ENCODE peak calls at places on chromosomes 4 and X, in nine cellular contexts. One of them, this sample, is unnamed.

GRCh38 chr4:82213485-82214162 is 160.2 kb downstream of the HNRNPD start:
- DNase-seq in heart right ventricle: no peak
- DNase-seq in HT-29: no peak
- DNase-seq in iris pigment epithelial cell: no peak
- DNase-seq in activated CD4-positive, alpha-beta T cell treated with anti-CD3 and anti-CD28 coated beads, Interleukin-2, amount 50 U/mL, for 1 hour: no peak
- DNase-seq in glutamatergic neuron: no peak
- DNase-seq in lung: no peak
- DNase-seq in mammary epithelial cell: no peak
- DNase-seq in ELR: no peak
- DNase-seq in this sample: no peak

GRCh38 chrX:112053169-112053568 is 29.4 kb downstream of the TRPC5 start:
- DNase-seq in heart right ventricle: no peak
- DNase-seq in HT-29: no peak
- DNase-seq in iris pigment epithelial cell: no peak
- DNase-seq in activated CD4-positive, alpha-beta T cell treated with anti-CD3 and anti-CD28 coated beads, Interleukin-2, amount 50 U/mL, for 1 hour: no peak
- DNase-seq in glutamatergic neuron: no peak
- DNase-seq in lung: no peak
- DNase-seq in mammary epithelial cell: no peak
- DNase-seq in ELR: no peak
- DNase-seq in this sample: no peak

GRCh38 chr4:98467627-98468072 is 190.8 kb downstream of the TSPAN5 start:
- DNase-seq in heart right ventricle: peak; percentile 77
- DNase-seq in HT-29: peak; percentile 85
- DNase-seq in iris pigment epithelial cell: peak; percentile 96
- DNase-seq in activated CD4-positive, alpha-beta T cell treated with anti-CD3 and anti-CD28 coated beads, Interleukin-2, amount 50 U/mL, for 1 hour: peak; percentile 63
- DNase-seq in glutamatergic neuron: peak; percentile 65
- DNase-seq in lung: peak; percentile 78
- DNase-seq in mammary epithelial cell: peak; percentile 81
- DNase-seq in ELR: peak; percentile 94
- DNase-seq in this sample: peak; percentile 25

GRCh38 chr4:68489338-68489737 is 42.1 kb downstream of the TMPRSS11E start:
- DNase-seq in heart right ventricle: no peak
- DNase-seq in HT-29: no peak
- DNase-seq in iris pigment epithelial cell: no peak
- DNase-seq in activated CD4-positive, alpha-beta T cell treated with anti-CD3 and anti-CD28 coated beads, Interleukin-2, amount 50 U/mL, for 1 hour: no peak
- DNase-seq in glutamatergic neuron: no peak
- DNase-seq in lung: no peak
- DNase-seq in mammary epithelial cell: no peak
- DNase-seq in ELR: no peak
- DNase-seq in this sample: no peak

GRCh38 chrX:118973389-118974087 is 880 bp upstream of the LONRF3 start:
- DNase-seq in heart right ventricle: no peak
- DNase-seq in HT-29: no peak
- DNase-seq in iris pigment epithelial cell: no peak
- DNase-seq in activated CD4-positive, alpha-beta T cell treated with anti-CD3 and anti-CD28 coated beads, Interleukin-2, amount 50 U/mL, for 1 hour: no peak
- DNase-seq in glutamatergic neuron: peak; percentile 14
- DNase-seq in lung: no peak
- DNase-seq in mammary epithelial cell: no peak
- DNase-seq in ELR: peak; percentile 1
- DNase-seq in this sample: no peak

GRCh38 chr4:111641813-111642579 is 503.3 kb upstream of the FAM241A start:
- DNase-seq in heart right ventricle: peak; percentile 49
- DNase-seq in HT-29: peak; percentile 87
- DNase-seq in iris pigment epithelial cell: peak; percentile 96
- DNase-seq in activated CD4-positive, alpha-beta T cell treated with anti-CD3 and anti-CD28 coated beads, Interleukin-2, amount 50 U/mL, for 1 hour: no peak
- DNase-seq in glutamatergic neuron: peak; percentile 50
- DNase-seq in lung: peak; percentile 55
- DNase-seq in mammary epithelial cell: peak; percentile 68
- DNase-seq in ELR: peak; percentile 90
- DNase-seq in this sample: peak; percentile 55

GRCh38 chrX:74104356-74105065 is 199.5 kb upstream of the ZCCHC13 start:
- DNase-seq in heart right ventricle: no peak
- DNase-seq in HT-29: no peak
- DNase-seq in iris pigment epithelial cell: peak; percentile 16
- DNase-seq in activated CD4-positive, alpha-beta T cell treated with anti-CD3 and anti-CD28 coated beads, Interleukin-2, amount 50 U/mL, for 1 hour: no peak
- DNase-seq in glutamatergic neuron: no peak
- DNase-seq in lung: no peak
- DNase-seq in mammary epithelial cell: peak; percentile 89
- DNase-seq in ELR: peak; percentile 58
- DNase-seq in this sample: no peak

GRCh38 chrX:154135458-154136229 is 8.4 kb upstream of the OPN1LW start:
- DNase-seq in heart right ventricle: no peak
- DNase-seq in HT-29: no peak
- DNase-seq in iris pigment epithelial cell: no peak
- DNase-seq in activated CD4-positive, alpha-beta T cell treated with anti-CD3 and anti-CD28 coated beads, Interleukin-2, amount 50 U/mL, for 1 hour: no peak
- DNase-seq in glutamatergic neuron: no peak
- DNase-seq in lung: no peak
- DNase-seq in mammary epithelial cell: peak; percentile 8
- DNase-seq in ELR: peak; percentile 7
- DNase-seq in this sample: no peak

GRCh38 chr4:156686120-156686519 is 285.5 kb downstream of the PDGFC start:
- DNase-seq in heart right ventricle: no peak
- DNase-seq in HT-29: peak; percentile 10
- DNase-seq in iris pigment epithelial cell: peak; percentile 95
- DNase-seq in activated CD4-positive, alpha-beta T cell treated with anti-CD3 and anti-CD28 coated beads, Interleukin-2, amount 50 U/mL, for 1 hour: no peak
- DNase-seq in glutamatergic neuron: no peak
- DNase-seq in lung: no peak
- DNase-seq in mammary epithelial cell: peak; percentile 65
- DNase-seq in ELR: peak; percentile 56
- DNase-seq in this sample: no peak

GRCh38 chrX:131083510-131084142 is 25.5 kb downstream of the ARHGAP36 start:
- DNase-seq in heart right ventricle: no peak
- DNase-seq in HT-29: no peak
- DNase-seq in iris pigment epithelial cell: no peak
- DNase-seq in activated CD4-positive, alpha-beta T cell treated with anti-CD3 and anti-CD28 coated beads, Interleukin-2, amount 50 U/mL, for 1 hour: no peak
- DNase-seq in glutamatergic neuron: no peak
- DNase-seq in lung: no peak
- DNase-seq in mammary epithelial cell: no peak
- DNase-seq in ELR: no peak
- DNase-seq in this sample: no peak

GRCh38 chr4:8644966-8645752 is 52.6 kb downstream of the CPZ start:
- DNase-seq in heart right ventricle: no peak
- DNase-seq in HT-29: no peak
- DNase-seq in iris pigment epithelial cell: no peak
- DNase-seq in activated CD4-positive, alpha-beta T cell treated with anti-CD3 and anti-CD28 coated beads, Interleukin-2, amount 50 U/mL, for 1 hour: no peak
- DNase-seq in glutamatergic neuron: no peak
- DNase-seq in lung: no peak
- DNase-seq in mammary epithelial cell: no peak
- DNase-seq in ELR: no peak
- DNase-seq in this sample: no peak

GRCh38 chr4:146916479-146917076 is 29.1 kb downstream of the TTC29 start:
- DNase-seq in heart right ventricle: no peak
- DNase-seq in HT-29: peak; percentile 40
- DNase-seq in iris pigment epithelial cell: peak; percentile 49
- DNase-seq in activated CD4-positive, alpha-beta T cell treated with anti-CD3 and anti-CD28 coated beads, Interleukin-2, amount 50 U/mL, for 1 hour: no peak
- DNase-seq in glutamatergic neuron: no peak
- DNase-seq in lung: no peak
- DNase-seq in mammary epithelial cell: peak; percentile 3
- DNase-seq in ELR: peak; percentile 55
- DNase-seq in this sample: peak; percentile 0

GRCh38 chr4:10100734-10101216 is 15.8 kb downstream of the WDR1 start:
- DNase-seq in heart right ventricle: no peak
- DNase-seq in HT-29: no peak
- DNase-seq in iris pigment epithelial cell: no peak
- DNase-seq in activated CD4-positive, alpha-beta T cell treated with anti-CD3 and anti-CD28 coated beads, Interleukin-2, amount 50 U/mL, for 1 hour: no peak
- DNase-seq in glutamatergic neuron: no peak
- DNase-seq in lung: no peak
- DNase-seq in mammary epithelial cell: no peak
- DNase-seq in ELR: no peak
- DNase-seq in this sample: no peak

GRCh38 chr4:66169341-66169740 is 499.1 kb upstream of the EPHA5 start:
- DNase-seq in heart right ventricle: no peak
- DNase-seq in HT-29: peak; percentile 13
- DNase-seq in iris pigment epithelial cell: peak; percentile 21
- DNase-seq in activated CD4-positive, alpha-beta T cell treated with anti-CD3 and anti-CD28 coated beads, Interleukin-2, amount 50 U/mL, for 1 hour: no peak
- DNase-seq in glutamatergic neuron: peak; percentile 19
- DNase-seq in lung: no peak
- DNase-seq in mammary epithelial cell: peak; percentile 5
- DNase-seq in ELR: peak; percentile 50
- DNase-seq in this sample: no peak

GRCh38 chrX:23666282-23666681 is 1.0 kb upstream of the PRDX4 start:
- DNase-seq in heart right ventricle: no peak
- DNase-seq in HT-29: no peak
- DNase-seq in iris pigment epithelial cell: no peak
- DNase-seq in activated CD4-positive, alpha-beta T cell treated with anti-CD3 and anti-CD28 coated beads, Interleukin-2, amount 50 U/mL, for 1 hour: no peak
- DNase-seq in glutamatergic neuron: no peak
- DNase-seq in lung: no peak
- DNase-seq in mammary epithelial cell: no peak
- DNase-seq in ELR: no peak
- DNase-seq in this sample: no peak

GRCh38 chr4:154559141-154559841 is 3.5 kb upstream of the FGB start:
- DNase-seq in heart right ventricle: no peak
- DNase-seq in HT-29: peak; percentile 76
- DNase-seq in iris pigment epithelial cell: peak; percentile 83
- DNase-seq in activated CD4-positive, alpha-beta T cell treated with anti-CD3 and anti-CD28 coated beads, Interleukin-2, amount 50 U/mL, for 1 hour: no peak
- DNase-seq in glutamatergic neuron: no peak
- DNase-seq in lung: no peak
- DNase-seq in mammary epithelial cell: peak; percentile 63
- DNase-seq in ELR: peak; percentile 67
- DNase-seq in this sample: peak; percentile 15

GRCh38 chr4:26867914-26868684 is 7.5 kb downstream of the STIM2 start:
- DNase-seq in heart right ventricle: no peak
- DNase-seq in HT-29: no peak
- DNase-seq in iris pigment epithelial cell: peak; percentile 16
- DNase-seq in activated CD4-positive, alpha-beta T cell treated with anti-CD3 and anti-CD28 coated beads, Interleukin-2, amount 50 U/mL, for 1 hour: no peak
- DNase-seq in glutamatergic neuron: no peak
- DNase-seq in lung: no peak
- DNase-seq in mammary epithelial cell: no peak
- DNase-seq in ELR: no peak
- DNase-seq in this sample: no peak

GRCh38 chr4:8726344-8726851 is 133.8 kb downstream of the CPZ start:
- DNase-seq in heart right ventricle: no peak
- DNase-seq in HT-29: no peak
- DNase-seq in iris pigment epithelial cell: no peak
- DNase-seq in activated CD4-positive, alpha-beta T cell treated with anti-CD3 and anti-CD28 coated beads, Interleukin-2, amount 50 U/mL, for 1 hour: no peak
- DNase-seq in glutamatergic neuron: no peak
- DNase-seq in lung: no peak
- DNase-seq in mammary epithelial cell: no peak
- DNase-seq in ELR: no peak
- DNase-seq in this sample: no peak

GRCh38 chr4:87037921-87038320 is 103.1 kb downstream of the AFF1 start:
- DNase-seq in heart right ventricle: no peak
- DNase-seq in HT-29: no peak
- DNase-seq in iris pigment epithelial cell: no peak
- DNase-seq in activated CD4-positive, alpha-beta T cell treated with anti-CD3 and anti-CD28 coated beads, Interleukin-2, amount 50 U/mL, for 1 hour: no peak
- DNase-seq in glutamatergic neuron: no peak
- DNase-seq in lung: no peak
- DNase-seq in mammary epithelial cell: no peak
- DNase-seq in ELR: no peak
- DNase-seq in this sample: no peak

GRCh38 chrX:2320580-2321327 is 180.0 kb downstream of the DHRSX start:
- DNase-seq in heart right ventricle: peak; percentile 48
- DNase-seq in HT-29: no peak
- DNase-seq in iris pigment epithelial cell: peak; percentile 89
- DNase-seq in activated CD4-positive, alpha-beta T cell treated with anti-CD3 and anti-CD28 coated beads, Interleukin-2, amount 50 U/mL, for 1 hour: no peak
- DNase-seq in glutamatergic neuron: no peak
- DNase-seq in lung: peak; percentile 71
- DNase-seq in mammary epithelial cell: no peak
- DNase-seq in ELR: peak; percentile 9
- DNase-seq in this sample: no peak

GRCh38 chr4:10526431-10527222 is 69.4 kb upstream of the ZNF518B start:
- DNase-seq in heart right ventricle: no peak
- DNase-seq in HT-29: no peak
- DNase-seq in iris pigment epithelial cell: no peak
- DNase-seq in activated CD4-positive, alpha-beta T cell treated with anti-CD3 and anti-CD28 coated beads, Interleukin-2, amount 50 U/mL, for 1 hour: no peak
- DNase-seq in glutamatergic neuron: no peak
- DNase-seq in lung: no peak
- DNase-seq in mammary epithelial cell: peak; percentile 99
- DNase-seq in ELR: peak; percentile 11
- DNase-seq in this sample: no peak

GRCh38 chr4:181503800-181504364 is 739.3 kb upstream of the TENM3 start:
- DNase-seq in heart right ventricle: no peak
- DNase-seq in HT-29: no peak
- DNase-seq in iris pigment epithelial cell: no peak
- DNase-seq in activated CD4-positive, alpha-beta T cell treated with anti-CD3 and anti-CD28 coated beads, Interleukin-2, amount 50 U/mL, for 1 hour: no peak
- DNase-seq in glutamatergic neuron: peak; percentile 39
- DNase-seq in lung: no peak
- DNase-seq in mammary epithelial cell: no peak
- DNase-seq in ELR: no peak
- DNase-seq in this sample: peak; percentile 67

GRCh38 chr4:113951263-113951662 is 28.2 kb downstream of the ARSJ start:
- DNase-seq in heart right ventricle: no peak
- DNase-seq in HT-29: peak; percentile 73
- DNase-seq in iris pigment epithelial cell: peak; percentile 67
- DNase-seq in activated CD4-positive, alpha-beta T cell treated with anti-CD3 and anti-CD28 coated beads, Interleukin-2, amount 50 U/mL, for 1 hour: no peak
- DNase-seq in glutamatergic neuron: no peak
- DNase-seq in lung: no peak
- DNase-seq in mammary epithelial cell: no peak
- DNase-seq in ELR: no peak
- DNase-seq in this sample: no peak

This sample was measured in NCI-H146.